ENCODE peak calls at places on chromosome 16, in four cellular contexts. One of them, this sample, is unnamed.

GRCh38 chr16:81273223-81273940 is 34.9 kb downstream of the BCO1 start:
- DNase-seq in OCI-LY7: no peak
- DNase-seq in lung: no peak
- DNase-seq in keratinocyte: no peak
- DNase-seq in this sample: no peak

GRCh38 chr16:68756250-68757051 is 19.4 kb downstream of the CDH1 start:
- DNase-seq in keratinocyte: peak; percentile 100
- DNase-seq in OCI-LY7: peak; percentile 18
- DNase-seq in lung: peak; percentile 87
- DNase-seq in this sample: peak; percentile 100

GRCh38 chr16:17423195-17423594 is 47.6 kb downstream of the XYLT1 start:
- DNase-seq in lung: no peak
- DNase-seq in OCI-LY7: no peak
- DNase-seq in keratinocyte: no peak
- DNase-seq in this sample: no peak

GRCh38 chr16:75219838-75220237 is 1.1 kb downstream of the CTRB1 start:
- DNase-seq in keratinocyte: no peak
- DNase-seq in lung: no peak
- DNase-seq in OCI-LY7: peak; percentile 11
- DNase-seq in this sample: no peak

GRCh38 chr16:89149386-89149785 is 22.2 kb upstream of the CDH15 start:
- DNase-seq in keratinocyte: no peak
- DNase-seq in OCI-LY7: peak; percentile 58
- DNase-seq in lung: no peak
- DNase-seq in this sample: no peak

GRCh38 chr16:47375423-47375822 is 85.4 kb downstream of the ITFG1 start:
- DNase-seq in OCI-LY7: no peak
- DNase-seq in lung: no peak
- DNase-seq in keratinocyte: no peak
- DNase-seq in this sample: no peak

GRCh38 chr16:70594569-70594968 is 51.8 kb upstream of the IL34 start:
- DNase-seq in keratinocyte: no peak
- DNase-seq in lung: peak; percentile 89
- DNase-seq in OCI-LY7: no peak
- DNase-seq in this sample: peak; percentile 30

GRCh38 chr16:3575491-3575890 is 1.7 kb downstream of the NLRC3 start:
- DNase-seq in keratinocyte: no peak
- DNase-seq in lung: no peak
- DNase-seq in OCI-LY7: no peak
- DNase-seq in this sample: no peak

GRCh38 chr16:66426112-66427035 is 721 bp upstream of the BEAN1 start:
- DNase-seq in OCI-LY7: no peak
- DNase-seq in lung: no peak
- DNase-seq in keratinocyte: no peak
- DNase-seq in this sample: peak; percentile 40

GRCh38 chr16:51500306-51500705 is 349.2 kb upstream of the SALL1 start:
- DNase-seq in lung: no peak
- DNase-seq in keratinocyte: no peak
- DNase-seq in OCI-LY7: no peak
- DNase-seq in this sample: peak; percentile 36

GRCh38 chr16:3966681-3967080 is 86.2 kb upstream of the CREBBP start:
- DNase-seq in OCI-LY7: no peak
- DNase-seq in keratinocyte: no peak
- DNase-seq in lung: no peak
- DNase-seq in this sample: no peak

GRCh38 chr16:30866031-30866430 is 27.8 kb downstream of the BCL7C start:
- DNase-seq in OCI-LY7: no peak
- DNase-seq in keratinocyte: no peak
- DNase-seq in lung: no peak
- DNase-seq in this sample: no peak

GRCh38 chr16:30870904-30871303 is 23.0 kb downstream of the BCL7C start:
- DNase-seq in OCI-LY7: no peak
- DNase-seq in lung: no peak
- DNase-seq in keratinocyte: no peak
- DNase-seq in this sample: no peak

GRCh38 chr16:30867747-30868146 is 26.1 kb downstream of the BCL7C start:
- DNase-seq in OCI-LY7: no peak
- DNase-seq in keratinocyte: no peak
- DNase-seq in lung: no peak
- DNase-seq in this sample: peak; percentile 32
- TF ChIP-seq CTCF in OCI-LY7: peak; percentile 39
- TF ChIP-seq CTCF in keratinocyte: peak; percentile 24
- TF ChIP-seq CTCF in lung: no peak
- TF ChIP-seq CTCF in this sample: peak; percentile 30

GRCh38 chr16:10039220-10040096 is 142.8 kb downstream of the GRIN2A start:
- DNase-seq in keratinocyte: no peak
- DNase-seq in OCI-LY7: no peak
- DNase-seq in lung: no peak
- DNase-seq in this sample: peak; percentile 7
- TF ChIP-seq CTCF in keratinocyte: no peak
- TF ChIP-seq CTCF in OCI-LY7: no peak
- TF ChIP-seq CTCF in lung: no peak
- TF ChIP-seq CTCF in this sample: no peak

DNA sequence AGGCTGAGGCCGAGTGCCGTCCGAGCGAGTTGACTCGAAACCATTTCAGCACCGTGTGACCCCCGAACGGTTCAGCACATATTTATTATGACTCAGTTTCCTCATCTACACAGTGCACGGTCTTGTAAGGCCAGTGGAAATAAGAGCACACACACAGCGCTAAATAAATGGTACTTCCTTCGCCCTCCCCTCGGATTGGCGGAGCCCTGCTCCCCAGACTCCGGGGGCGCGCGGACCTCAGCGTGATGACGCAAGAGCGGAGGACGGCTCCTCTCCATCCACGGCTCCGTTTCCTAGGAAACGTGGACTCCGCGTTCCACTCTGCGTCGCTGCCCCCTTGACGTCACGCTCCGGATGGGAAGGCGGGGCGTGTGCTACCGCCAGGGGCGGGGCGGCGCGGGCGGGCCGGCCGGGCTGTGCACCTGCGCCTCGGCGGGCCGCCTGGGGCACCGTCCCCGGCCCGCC is at the start of gene PARD6A:
- DNase-seq in lung: peak; percentile 91
- DNase-seq in keratinocyte: peak; percentile 58
- DNase-seq in OCI-LY7: peak; percentile 100
- DNase-seq in this sample: peak; percentile 91
- TF ChIP-seq CTCF in lung: no peak
- TF ChIP-seq CTCF in keratinocyte: no peak
- TF ChIP-seq CTCF in OCI-LY7: no peak
- TF ChIP-seq CTCF in this sample: no peak

GRCh38 chr16:53489754-53490153 is 13.3 kb downstream of the AKTIP start:
- DNase-seq in lung: no peak
- DNase-seq in keratinocyte: no peak
- DNase-seq in OCI-LY7: no peak
- DNase-seq in this sample: no peak

GRCh38 chr16:53498984-53499383 is 4.0 kb downstream of the AKTIP start:
- DNase-seq in OCI-LY7: no peak
- DNase-seq in lung: no peak
- DNase-seq in keratinocyte: no peak
- DNase-seq in this sample: no peak

GRCh38 chr16:53492499-53492898 is 10.5 kb downstream of the AKTIP start:
- DNase-seq in keratinocyte: no peak
- DNase-seq in OCI-LY7: no peak
- DNase-seq in lung: no peak
- DNase-seq in this sample: no peak

GRCh38 chr16:53495325-53495724 is 7.7 kb downstream of the AKTIP start:
- DNase-seq in keratinocyte: no peak
- DNase-seq in OCI-LY7: no peak
- DNase-seq in lung: no peak
- DNase-seq in this sample: no peak
- TF ChIP-seq CTCF in keratinocyte: peak; percentile 19
- TF ChIP-seq CTCF in OCI-LY7: peak; percentile 23
- TF ChIP-seq CTCF in lung: no peak
- TF ChIP-seq CTCF in this sample: peak; percentile 11

DNA sequence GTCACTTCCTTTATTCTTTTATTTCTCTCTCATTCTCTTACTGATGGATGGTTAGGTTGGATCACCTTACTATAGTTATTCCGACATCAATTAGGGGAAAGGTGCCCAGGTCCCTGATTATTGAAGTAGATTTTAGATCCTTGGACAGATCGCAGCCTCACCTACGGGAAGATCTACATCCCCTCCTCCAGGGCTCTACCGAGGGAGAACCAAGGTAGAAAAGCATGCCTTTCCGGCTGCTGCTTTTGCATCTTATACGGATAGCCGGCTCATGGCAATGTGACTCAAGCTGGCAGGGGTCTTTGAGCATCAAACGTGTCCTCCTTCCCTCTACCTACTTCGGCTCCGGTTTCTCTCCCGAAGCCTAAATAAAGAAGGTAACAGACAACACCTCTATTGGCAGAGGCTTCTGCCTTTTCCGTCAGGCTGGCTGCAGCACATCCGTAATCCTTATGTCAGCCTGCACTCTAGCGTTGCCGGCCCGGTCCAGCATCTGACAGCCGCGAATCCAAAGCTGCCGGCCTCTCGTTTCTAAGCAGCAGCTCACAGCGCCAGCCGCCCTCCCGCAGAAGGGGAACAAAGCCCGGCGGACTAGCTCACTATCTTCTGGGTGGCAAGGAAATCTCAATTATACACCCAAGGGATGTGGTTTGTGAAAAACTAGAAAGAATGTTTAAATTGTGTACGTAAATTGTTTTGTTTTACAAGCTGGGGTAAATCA is 46.9 kb downstream of the IRX6 start:
- DNase-seq in keratinocyte: no peak
- DNase-seq in lung: peak; percentile 50
- DNase-seq in OCI-LY7: no peak
- DNase-seq in this sample: peak; percentile 66
- TF ChIP-seq CTCF in keratinocyte: peak; percentile 61
- TF ChIP-seq CTCF in lung: peak; percentile 11
- TF ChIP-seq CTCF in OCI-LY7: no peak
- TF ChIP-seq CTCF in this sample: peak; percentile 63

This sample was measured in epithelial cell of esophagus.